ENCODE peak calls at places on chromosome 12, in eight cellular contexts. R is amniotic stem cell; E is frontal cortex; U is stimulated activated effector memory CD8-positive, alpha-beta T cell treated with anti-CD3 and anti-CD28 coated beads, Interleukin-12 subunit alpha, Interleukin-12 subunit beta, amount 100 ng/mL, for 72 hours; K is type B pancreatic cell; T is MG63; M is pons; N is ACHN. G is an unnamed sample.

GRCh38 chr12:130787445-130788410 is 51.3 kb downstream of the STX2 start:
- DNase-seq in R (no peak), E (no peak), U (no peak), K (no peak), T (no peak), M (no peak), N (no peak), G (no peak)

GRCh38 chr12:92304335-92305066 is 158.9 kb upstream of the BTG1 start:
- DNase-seq in R (no peak), E (no peak), U (no peak), K (no peak), T (no peak), M (no peak), N (no peak), G (no peak)

GRCh38 chr12:63802012-63802608 is 22.4 kb downstream of the RXYLT1 start:
- DNase-seq in R (no peak), E (no peak), U (no peak), K (no peak), T (no peak), M (peak), N (peak), G (no peak)

GRCh38 chr12:59708059-59708458 is 112.2 kb downstream of the SLC16A7 start:
- DNase-seq in R (no peak), E (no peak), U (no peak), K (no peak), T (no peak), M (no peak), N (peak), G (no peak)

GRCh38 chr12:64273527-64274403 is 51.7 kb upstream of the KICS2 start:
- DNase-seq in R (no peak), E (no peak), U (no peak), K (no peak), T (no peak), M (peak), N (peak), G (no peak)

GRCh38 chr12:92786045-92786444 is 83.3 kb downstream of the PLEKHG7 start:
- DNase-seq in R (no peak), E (no peak), U (no peak), K (no peak), T (no peak), M (no peak), N (no peak), G (no peak)

GRCh38 chr12:102800565-102800964 is 116.5 kb downstream of the PAH start:
- DNase-seq in R (no peak), E (no peak), U (no peak), K (no peak), T (no peak), M (no peak), N (no peak), G (no peak)

GRCh38 chr12:63264629-63265028 is 113.6 kb upstream of the AVPR1A start:
- DNase-seq in R (no peak), E (no peak), U (no peak), K (no peak), T (no peak), M (no peak), N (no peak), G (no peak)

GRCh38 chr12:52847335-52848102 is 1.3 kb downstream of the KRT78 start:
- DNase-seq in R (no peak), E (no peak), U (no peak), K (no peak), T (peak), M (no peak), N (peak), G (no peak)

GRCh38 chr12:47763481-47764344 is 5.0 kb upstream of the RAPGEF3 start:
- DNase-seq in R (no peak), E (no peak), U (no peak), K (no peak), T (no peak), M (no peak), N (peak), G (no peak)

GRCh38 chr12:102331419-102331818 is 133.8 kb upstream of the PMCH start:
- DNase-seq in R (no peak), E (no peak), U (no peak), K (no peak), T (no peak), M (no peak), N (no peak), G (no peak)

GRCh38 chr12:76247026-76247688 is 101.1 kb downstream of the BBS10 start:
- DNase-seq in R (no peak), E (no peak), U (no peak), K (no peak), T (no peak), M (no peak), N (no peak), G (no peak)

GRCh38 chr12:18443768-18444437 is 182.6 kb downstream of the PIK3C2G start:
- DNase-seq in R (no peak), E (no peak), U (no peak), K (no peak), T (peak), M (no peak), N (no peak), G (no peak)

GRCh38 chr12:91877461-91878230 is 268.0 kb downstream of the BTG1 start:
- DNase-seq in R (no peak), E (no peak), U (no peak), K (no peak), T (no peak), M (no peak), N (no peak), G (no peak)

G was measured in SJSA1.